ENCODE peak calls at places on chromosomes 2 and 18, in five cellular contexts. One of them, this sample, is unnamed.

GRCh38 chr2:151306621-151307020 is 17.2 kb upstream of the NMI start:
- DNase-seq in H1: no peak
- DNase-seq in H9: no peak
- DNase-seq in trophoblast cell: no peak
- DNase-seq in neuronal stem cell: no peak
- DNase-seq in this sample: peak; percentile 54

GRCh38 chr18:76958692-76959341 is 136.5 kb downstream of the ZNF236 start:
- DNase-seq in trophoblast cell: peak; percentile 19
- DNase-seq in H1: no peak
- DNase-seq in neuronal stem cell: no peak
- DNase-seq in H9: no peak
- DNase-seq in this sample: no peak

GRCh38 chr18:44450220-44450619 is 230.5 kb upstream of the SETBP1 start:
- DNase-seq in H1: no peak
- DNase-seq in trophoblast cell: no peak
- DNase-seq in neuronal stem cell: no peak
- DNase-seq in H9: no peak
- DNase-seq in this sample: no peak

GRCh38 chr2:14903709-14904374 is 271.3 kb downstream of the LRATD1 start:
- DNase-seq in neuronal stem cell: peak; percentile 18
- DNase-seq in trophoblast cell: peak; percentile 27
- DNase-seq in H1: peak; percentile 95
- DNase-seq in H9: peak; percentile 90
- DNase-seq in this sample: no peak

GRCh38 chr2:2763998-2764355 is 432.9 kb upstream of the MYT1L start:
- DNase-seq in neuronal stem cell: no peak
- DNase-seq in H1: no peak
- DNase-seq in H9: no peak
- DNase-seq in trophoblast cell: no peak
- DNase-seq in this sample: no peak

GRCh38 chr2:13401312-13401711 is 684.6 kb downstream of the TRIB2 start:
- DNase-seq in trophoblast cell: no peak
- DNase-seq in H1: no peak
- DNase-seq in neuronal stem cell: no peak
- DNase-seq in H9: no peak
- DNase-seq in this sample: no peak

GRCh38 chr2:112765251-112765650 is 842 bp upstream of the CKAP2L start:
- DNase-seq in neuronal stem cell: no peak
- DNase-seq in H9: no peak
- DNase-seq in trophoblast cell: no peak
- DNase-seq in H1: no peak
- DNase-seq in this sample: no peak

GRCh38 chr2:84899681-84900080 is 5.8 kb upstream of the TMSB10 start:
- DNase-seq in H1: no peak
- DNase-seq in neuronal stem cell: no peak
- DNase-seq in trophoblast cell: no peak
- DNase-seq in H9: no peak
- DNase-seq in this sample: no peak

GRCh38 chr2:134375935-134376334 is 122.1 kb downstream of the MGAT5 start:
- DNase-seq in neuronal stem cell: no peak
- DNase-seq in H1: no peak
- DNase-seq in H9: peak; percentile 30
- DNase-seq in trophoblast cell: no peak
- DNase-seq in this sample: peak; percentile 90

GRCh38 chr2:142989276-142990204 is 112.1 kb downstream of the KYNU start:
- DNase-seq in H9: no peak
- DNase-seq in neuronal stem cell: no peak
- DNase-seq in H1: no peak
- DNase-seq in trophoblast cell: no peak
- DNase-seq in this sample: peak; percentile 77

GRCh38 chr18:50457639-50458038 is 82.8 kb downstream of the SKA1 start:
- DNase-seq in trophoblast cell: no peak
- DNase-seq in neuronal stem cell: no peak
- DNase-seq in H1: no peak
- DNase-seq in H9: no peak
- DNase-seq in this sample: no peak

GRCh38 chr18:57009836-57010235 is 137.1 kb upstream of the BOD1L2 start:
- DNase-seq in H9: no peak
- DNase-seq in trophoblast cell: no peak
- DNase-seq in H1: no peak
- DNase-seq in neuronal stem cell: no peak
- DNase-seq in this sample: no peak

GRCh38 chr18:46264255-46264654 is 160.1 kb downstream of the HAUS1 start:
- DNase-seq in H9: no peak
- DNase-seq in neuronal stem cell: peak; percentile 42
- DNase-seq in trophoblast cell: peak; percentile 77
- DNase-seq in H1: no peak
- DNase-seq in this sample: peak; percentile 91

GRCh38 chr18:7177131-7177744 is 53.7 kb upstream of the LRRC30 start:
- DNase-seq in trophoblast cell: peak; percentile 53
- DNase-seq in H9: no peak
- DNase-seq in H1: no peak
- DNase-seq in neuronal stem cell: peak; percentile 50
- DNase-seq in this sample: peak; percentile 60

GRCh38 chr2:226180485-226180884 is 619.1 kb downstream of the IRS1 start:
- DNase-seq in H1: no peak
- DNase-seq in H9: no peak
- DNase-seq in trophoblast cell: no peak
- DNase-seq in neuronal stem cell: no peak
- DNase-seq in this sample: no peak

GRCh38 chr2:109083771-109084170 is 45.2 kb upstream of the SH3RF3 start:
- DNase-seq in neuronal stem cell: no peak
- DNase-seq in H1: peak; percentile 2
- DNase-seq in trophoblast cell: no peak
- DNase-seq in H9: no peak
- DNase-seq in this sample: no peak

GRCh38 chr2:164061129-164061746 is 325.4 kb upstream of the FIGN start:
- DNase-seq in H1: peak; percentile 85
- DNase-seq in H9: peak; percentile 65
- DNase-seq in trophoblast cell: peak; percentile 8
- DNase-seq in neuronal stem cell: peak; percentile 40
- DNase-seq in this sample: peak; percentile 41

GRCh38 chr2:16707014-16707413 is 41.4 kb upstream of the CYRIA start:
- DNase-seq in H1: no peak
- DNase-seq in H9: no peak
- DNase-seq in trophoblast cell: no peak
- DNase-seq in neuronal stem cell: no peak
- DNase-seq in this sample: no peak

GRCh38 chr2:238711346-238711745 is 136.5 kb upstream of the TWIST2 start:
- DNase-seq in H9: no peak
- DNase-seq in H1: peak; percentile 22
- DNase-seq in trophoblast cell: no peak
- DNase-seq in neuronal stem cell: no peak
- DNase-seq in this sample: no peak

GRCh38 chr2:46977899-46978298 is 62.3 kb upstream of the MCFD2 start:
- DNase-seq in H1: no peak
- DNase-seq in H9: no peak
- DNase-seq in trophoblast cell: no peak
- DNase-seq in neuronal stem cell: no peak
- DNase-seq in this sample: no peak

GRCh38 chr2:32772623-32773221 is 144.9 kb downstream of the TTC27 start:
- DNase-seq in neuronal stem cell: peak; percentile 56
- DNase-seq in H1: peak; percentile 48
- DNase-seq in trophoblast cell: no peak
- DNase-seq in H9: peak; percentile 32
- DNase-seq in this sample: peak; percentile 75

GRCh38 chr2:189149981-189150380 is 29.6 kb downstream of the COL5A2 start:
- DNase-seq in H9: no peak
- DNase-seq in trophoblast cell: no peak
- DNase-seq in neuronal stem cell: no peak
- DNase-seq in H1: no peak
- DNase-seq in this sample: peak; percentile 89

GRCh38 chr2:160721089-160722040 is 227.8 kb upstream of the RBMS1 start:
- DNase-seq in H9: no peak
- DNase-seq in neuronal stem cell: no peak
- DNase-seq in H1: no peak
- DNase-seq in trophoblast cell: peak; percentile 61
- DNase-seq in this sample: no peak

GRCh38 chr2:101597347-101597944 is 100.1 kb upstream of the MAP4K4 start:
- DNase-seq in neuronal stem cell: no peak
- DNase-seq in H9: no peak
- DNase-seq in H1: no peak
- DNase-seq in trophoblast cell: no peak
- DNase-seq in this sample: no peak

GRCh38 chr2:12197133-12197532 is 450.7 kb downstream of the LPIN1 start:
- DNase-seq in H1: no peak
- DNase-seq in trophoblast cell: no peak
- DNase-seq in H9: no peak
- DNase-seq in neuronal stem cell: no peak
- DNase-seq in this sample: no peak

GRCh38 chr2:210222607-210223006 is 2.6 kb downstream of the ACADL start:
- DNase-seq in H9: no peak
- DNase-seq in trophoblast cell: no peak
- DNase-seq in neuronal stem cell: no peak
- DNase-seq in H1: no peak
- DNase-seq in this sample: no peak

GRCh38 chr2:20141056-20141762 is 83.7 kb downstream of the SDC1 start:
- DNase-seq in H9: peak; percentile 50
- DNase-seq in neuronal stem cell: no peak
- DNase-seq in trophoblast cell: no peak
- DNase-seq in H1: no peak
- DNase-seq in this sample: peak; percentile 82

GRCh38 chr2:204483497-204484164 is 61.6 kb upstream of the PARD3B start:
- DNase-seq in neuronal stem cell: no peak
- DNase-seq in H9: no peak
- DNase-seq in H1: no peak
- DNase-seq in trophoblast cell: no peak
- DNase-seq in this sample: peak; percentile 41
- H3K4ac ChIP-seq in neuronal stem cell: no peak overlapping the region
- H3K4ac ChIP-seq in H9: no peak overlapping the region
- H3K4ac ChIP-seq in H1: no peak overlapping the region
- H3K4ac ChIP-seq in trophoblast cell: no peak overlapping the region
- H3K4ac ChIP-seq in this sample: no peak overlapping the region

DNA sequence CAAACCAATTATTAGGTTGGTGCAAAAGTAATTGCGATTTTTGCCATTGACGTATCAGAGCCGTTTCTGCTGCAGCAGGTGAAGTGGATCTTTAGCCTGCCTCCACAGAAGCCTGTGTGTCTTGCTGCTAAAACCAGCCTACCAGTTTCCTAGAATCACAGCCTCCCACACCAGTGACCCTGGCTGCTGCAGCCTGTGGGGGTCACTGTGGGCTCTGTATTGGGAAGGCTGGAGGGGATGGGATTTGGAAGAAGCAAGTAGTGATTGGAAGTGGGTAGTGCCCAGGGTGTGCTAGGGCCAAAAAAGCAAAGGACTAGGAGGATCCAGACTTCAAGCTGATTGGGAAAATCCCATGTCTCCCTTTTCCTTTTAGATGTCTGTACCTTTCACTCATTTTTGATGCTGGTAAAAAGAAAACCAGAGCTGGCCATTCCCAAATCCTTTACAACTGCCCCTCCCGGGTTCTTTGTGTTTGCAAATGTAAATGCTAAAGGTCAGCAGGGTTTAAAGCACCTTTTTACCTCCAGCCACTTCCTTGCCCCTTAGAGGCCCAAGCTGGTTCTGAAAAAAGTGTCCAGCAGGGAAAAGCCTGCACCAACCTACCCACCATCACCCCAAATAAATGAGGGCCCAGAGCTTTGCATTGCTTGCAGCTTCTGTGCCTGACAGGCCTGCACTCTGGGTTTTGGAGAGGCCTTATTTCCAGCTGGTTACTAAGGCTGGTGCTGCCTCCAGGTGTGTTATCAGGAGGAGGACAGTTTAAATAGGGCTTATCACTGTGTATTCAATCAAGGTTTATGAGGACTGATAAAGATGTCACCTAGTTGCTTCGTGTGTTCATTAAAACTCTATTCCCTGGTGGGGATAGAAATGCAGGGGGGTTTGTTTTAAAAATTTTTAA is 172.0 kb downstream of the MIB1 start:
- DNase-seq in trophoblast cell: no peak
- DNase-seq in neuronal stem cell: no peak
- DNase-seq in H1: no peak
- DNase-seq in H9: no peak
- DNase-seq in this sample: no peak
- H3K4me2 ChIP-seq in trophoblast cell: no peak overlapping the region
- H3K4me2 ChIP-seq in neuronal stem cell: no peak overlapping the region
- H3K4me2 ChIP-seq in H1: no peak overlapping the region
- H3K4me2 ChIP-seq in H9: no peak overlapping the region
- H3K4me2 ChIP-seq in this sample: no peak overlapping the region

GRCh38 chr2:146940016-146940685 is 904.7 kb upstream of the ACVR2A start:
- DNase-seq in trophoblast cell: no peak
- DNase-seq in neuronal stem cell: no peak
- DNase-seq in H9: no peak
- DNase-seq in H1: no peak
- DNase-seq in this sample: peak; percentile 47

GRCh38 chr2:146931109-146931508 is 913.7 kb upstream of the ACVR2A start:
- DNase-seq in trophoblast cell: no peak
- DNase-seq in neuronal stem cell: no peak
- DNase-seq in H1: no peak
- DNase-seq in H9: peak; percentile 38
- DNase-seq in this sample: no peak

GRCh38 chr2:146934921-146935320 is 909.9 kb upstream of the ACVR2A start:
- DNase-seq in H9: no peak
- DNase-seq in trophoblast cell: no peak
- DNase-seq in neuronal stem cell: no peak
- DNase-seq in H1: no peak
- DNase-seq in this sample: no peak
- H2BK12ac ChIP-seq in H9: no peak overlapping the region
- H2BK12ac ChIP-seq in trophoblast cell: no peak overlapping the region
- H2BK12ac ChIP-seq in neuronal stem cell: no peak overlapping the region
- H2BK12ac ChIP-seq in H1: no peak overlapping the region
- H2BK12ac ChIP-seq in this sample: no peak overlapping the region

GRCh38 chr2:151553-152328 is 105.4 kb upstream of the FAM110C start:
- DNase-seq in H9: peak; percentile 42
- DNase-seq in trophoblast cell: no peak
- DNase-seq in H1: no peak
- DNase-seq in neuronal stem cell: peak; percentile 33
- DNase-seq in this sample: no peak
- H3K4ac ChIP-seq in H9: no peak overlapping the region
- H3K4ac ChIP-seq in trophoblast cell: no peak overlapping the region
- H3K4ac ChIP-seq in H1: peak overlapping the region; percentile 97
- H3K4ac ChIP-seq in neuronal stem cell: no peak overlapping the region
- H3K4ac ChIP-seq in this sample: no peak overlapping the region

GRCh38 chr2:42132966-42133641 is 36.0 kb upstream of the EML4 start:
- DNase-seq in H1: peak; percentile 65
- DNase-seq in neuronal stem cell: peak; percentile 63
- DNase-seq in H9: peak; percentile 65
- DNase-seq in trophoblast cell: peak; percentile 95
- DNase-seq in this sample: peak; percentile 95
- H3K4me2 ChIP-seq in H1: peak overlapping the region; percentile 24
- H3K4me2 ChIP-seq in neuronal stem cell: peak overlapping the region; percentile 58
- H3K4me2 ChIP-seq in H9: peak overlapping the region; percentile 23
- H3K4me2 ChIP-seq in trophoblast cell: peak overlapping the region; percentile 62
- H3K4me2 ChIP-seq in this sample: peak overlapping the region; percentile 35

This sample was measured in mesenchymal stem cell.